ENCODE peak calls at places on chromosomes 6 and 20, in four cellular contexts. One of them, this sample, is unnamed.
A peak's percentile ranks its signal among the peaks of the same experiment; 100 is the strongest.

GRCh38 chr20:7702141-7702540 is 238.1 kb downstream of the HAO1 start:
- DNase-seq in uterus: no peak
- DNase-seq in ovary: no peak
- DNase-seq in heart left ventricle: no peak
- DNase-seq in this sample: no peak

GRCh38 chr6:38801305-38801704 is 86.2 kb downstream of the DNAH8 start:
- DNase-seq in uterus: no peak
- DNase-seq in heart left ventricle: no peak
- DNase-seq in ovary: no peak
- DNase-seq in this sample: no peak

GRCh38 chr6:35096129-35096852 is 44.8 kb downstream of the TCP11 start:
- DNase-seq in heart left ventricle: no peak
- DNase-seq in uterus: no peak
- DNase-seq in ovary: no peak
- DNase-seq in this sample: no peak

GRCh38 chr20:25361287-25361683 is 29.4 kb downstream of the ABHD12 start:
- DNase-seq in ovary: no peak
- DNase-seq in uterus: no peak
- DNase-seq in heart left ventricle: no peak
- DNase-seq in this sample: no peak

GRCh38 chr6:51928320-51928719 is 159.1 kb downstream of the PKHD1 start:
- DNase-seq in ovary: no peak
- DNase-seq in uterus: no peak
- DNase-seq in heart left ventricle: no peak
- DNase-seq in this sample: no peak

GRCh38 chr6:42257614-42258013 is 40.0 kb upstream of the MRPS10 start:
- DNase-seq in uterus: no peak
- DNase-seq in ovary: no peak
- DNase-seq in heart left ventricle: no peak
- DNase-seq in this sample: no peak

GRCh38 chr6:18262812-18263560 is 1.3 kb downstream of the DEK start:
- DNase-seq in heart left ventricle: no peak
- DNase-seq in ovary: no peak
- DNase-seq in uterus: no peak
- DNase-seq in this sample: no peak

GRCh38 chr20:63151554-63152321 is 64.2 kb downstream of the YTHDF1 start:
- DNase-seq in heart left ventricle: peak; percentile 48
- DNase-seq in uterus: no peak
- DNase-seq in ovary: no peak
- DNase-seq in this sample: peak; percentile 35

GRCh38 chr20:58693226-58694006 is 816 bp downstream of the NPEPL1 start:
- DNase-seq in heart left ventricle: peak; percentile 76
- DNase-seq in ovary: peak; percentile 57
- DNase-seq in uterus: no peak
- DNase-seq in this sample: no peak

GRCh38 chr6:42911171-42912021 is 4.5 kb upstream of the PTCRA start:
- DNase-seq in heart left ventricle: no peak
- DNase-seq in ovary: no peak
- DNase-seq in uterus: no peak
- DNase-seq in this sample: no peak

GRCh38 chr6:32613475-32613874 is 23.7 kb upstream of the HLA-DQA1 start:
- DNase-seq in ovary: no peak
- DNase-seq in uterus: no peak
- DNase-seq in heart left ventricle: no peak
- DNase-seq in this sample: no peak

GRCh38 chr6:166955865-166956443 is 396 bp downstream of the RNASET2 start:
- DNase-seq in ovary: no peak
- DNase-seq in heart left ventricle: no peak
- DNase-seq in uterus: no peak
- DNase-seq in this sample: no peak

GRCh38 chr6:2990179-2990931 is 9.3 kb upstream of the NQO2 start:
- DNase-seq in ovary: no peak
- DNase-seq in heart left ventricle: no peak
- DNase-seq in uterus: no peak
- DNase-seq in this sample: peak; percentile 51

GRCh38 chr6:141685416-141685815 is 447.3 kb upstream of the GJE1 start:
- DNase-seq in heart left ventricle: no peak
- DNase-seq in uterus: no peak
- DNase-seq in ovary: no peak
- DNase-seq in this sample: no peak

GRCh38 chr6:138944412-138944811 is 43.6 kb downstream of the REPS1 start:
- DNase-seq in heart left ventricle: no peak
- DNase-seq in uterus: no peak
- DNase-seq in ovary: no peak
- DNase-seq in this sample: no peak

GRCh38 chr6:166050559-166050958 is 117.1 kb downstream of the TBXT start:
- DNase-seq in heart left ventricle: no peak
- DNase-seq in uterus: no peak
- DNase-seq in ovary: no peak
- DNase-seq in this sample: no peak

GRCh38 chr6:162056745-162057144 is 670.8 kb downstream of the PRKN start:
- DNase-seq in uterus: no peak
- DNase-seq in heart left ventricle: no peak
- DNase-seq in ovary: no peak
- DNase-seq in this sample: no peak

GRCh38 chr20:44560229-44560628 is 22.1 kb upstream of the PKIG start:
- DNase-seq in ovary: no peak
- DNase-seq in uterus: no peak
- DNase-seq in heart left ventricle: no peak
- DNase-seq in this sample: no peak

GRCh38 chr6:134092449-134092848 is 40.0 kb upstream of the SLC2A12 start:
- DNase-seq in heart left ventricle: no peak
- DNase-seq in uterus: no peak
- DNase-seq in ovary: no peak
- DNase-seq in this sample: no peak

GRCh38 chr6:163417595-163417994 is 3.1 kb downstream of the QKI start:
- DNase-seq in heart left ventricle: no peak
- DNase-seq in uterus: no peak
- DNase-seq in ovary: no peak
- DNase-seq in this sample: no peak

GRCh38 chr6:117371492-117371891 is 54.2 kb downstream of the ROS1 start:
- DNase-seq in ovary: no peak
- DNase-seq in uterus: no peak
- DNase-seq in heart left ventricle: no peak
- DNase-seq in this sample: no peak

GRCh38 chr6:149563203-149563927 is 2.8 kb upstream of the GINM1 start:
- DNase-seq in heart left ventricle: no peak
- DNase-seq in uterus: no peak
- DNase-seq in ovary: no peak
- DNase-seq in this sample: no peak

GRCh38 chr20:11324990-11325389 is 592.7 kb upstream of the BTBD3 start:
- DNase-seq in heart left ventricle: no peak
- DNase-seq in ovary: no peak
- DNase-seq in uterus: no peak
- DNase-seq in this sample: no peak

GRCh38 chr6:4102687-4103244 is 23.8 kb upstream of the FAM217A start:
- DNase-seq in ovary: no peak
- DNase-seq in heart left ventricle: no peak
- DNase-seq in uterus: no peak
- DNase-seq in this sample: no peak

GRCh38 chr20:54228841-54229240 is 21.0 kb downstream of the PFDN4 start:
- DNase-seq in uterus: no peak
- DNase-seq in ovary: no peak
- DNase-seq in heart left ventricle: no peak
- DNase-seq in this sample: no peak

GRCh38 chr6:102619585-102619984 is 1226.1 kb downstream of the GRIK2 start:
- DNase-seq in ovary: no peak
- DNase-seq in heart left ventricle: no peak
- DNase-seq in uterus: no peak
- DNase-seq in this sample: no peak

GRCh38 chr6:27161946-27162603 is 85.4 kb upstream of the PRSS16 start:
- DNase-seq in uterus: no peak
- DNase-seq in heart left ventricle: no peak
- DNase-seq in ovary: peak; percentile 52
- DNase-seq in this sample: no peak

GRCh38 chr6:139508023-139508422 is 133.6 kb upstream of the CITED2 start:
- DNase-seq in heart left ventricle: no peak
- DNase-seq in ovary: no peak
- DNase-seq in uterus: no peak
- DNase-seq in this sample: no peak

GRCh38 chr6:149451361-149452061 is 33.3 kb downstream of the ZC3H12D start:
- DNase-seq in heart left ventricle: no peak
- DNase-seq in uterus: no peak
- DNase-seq in ovary: peak; percentile 39
- DNase-seq in this sample: no peak

GRCh38 chr20:62449951-62450815 is 22.8 kb upstream of the RBBP8NL start:
- DNase-seq in ovary: no peak
- DNase-seq in uterus: no peak
- DNase-seq in heart left ventricle: no peak
- DNase-seq in this sample: no peak

GRCh38 chr6:52221302-52221701 is 23.0 kb downstream of the IL17F start:
- DNase-seq in uterus: no peak
- DNase-seq in ovary: no peak
- DNase-seq in heart left ventricle: no peak
- DNase-seq in this sample: no peak

GRCh38 chr6:35737413-35738211 is 780 bp downstream of the ARMC12 start:
- DNase-seq in uterus: no peak
- DNase-seq in heart left ventricle: no peak
- DNase-seq in ovary: no peak
- DNase-seq in this sample: no peak

GRCh38 chr6:109059591-109060021 is 35.0 kb downstream of the SESN1 start:
- DNase-seq in uterus: no peak
- DNase-seq in heart left ventricle: no peak
- DNase-seq in ovary: no peak
- DNase-seq in this sample: no peak

GRCh38 chr6:150857062-150857905 is 8.2 kb upstream of the MTHFD1L start:
- DNase-seq in ovary: no peak
- DNase-seq in heart left ventricle: no peak
- DNase-seq in uterus: no peak
- DNase-seq in this sample: no peak

GRCh38 chr6:136921936-136922679 is at the start of gene SLC35D3:
- DNase-seq in uterus: no peak
- DNase-seq in ovary: no peak
- DNase-seq in heart left ventricle: no peak
- DNase-seq in this sample: no peak

GRCh38 chr6:146351018-146351417 is 192.6 kb upstream of the RAB32 start:
- DNase-seq in uterus: no peak
- DNase-seq in heart left ventricle: no peak
- DNase-seq in ovary: no peak
- DNase-seq in this sample: no peak

DNA sequence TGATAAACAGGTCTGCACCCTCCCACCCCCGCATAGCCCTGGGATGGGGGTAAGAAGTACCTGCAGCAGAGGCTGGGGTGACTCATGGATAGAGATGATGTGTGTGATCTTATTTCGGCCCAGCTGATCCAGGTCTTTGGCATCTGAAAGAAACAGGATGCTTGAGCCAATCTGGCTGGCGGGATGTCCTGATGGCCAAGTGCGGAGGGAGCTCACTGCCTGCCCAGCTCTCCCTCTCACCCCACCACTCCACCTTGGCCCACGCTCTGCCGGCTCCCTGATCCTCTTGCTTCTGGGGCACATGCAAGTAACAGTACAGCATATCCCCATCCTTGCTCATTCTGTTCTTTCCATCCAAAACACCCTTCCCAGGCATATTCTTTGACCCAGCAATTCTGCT is 3.3 kb downstream of the DUSP15 start:
- DNase-seq in ovary: no peak
- DNase-seq in uterus: no peak
- DNase-seq in heart left ventricle: no peak
- DNase-seq in this sample: no peak
- TF ChIP-seq POLR2A in ovary: no peak
- TF ChIP-seq POLR2A in uterus: no peak
- TF ChIP-seq POLR2A in heart left ventricle: no peak
- TF ChIP-seq POLR2A in this sample: no peak

DNA sequence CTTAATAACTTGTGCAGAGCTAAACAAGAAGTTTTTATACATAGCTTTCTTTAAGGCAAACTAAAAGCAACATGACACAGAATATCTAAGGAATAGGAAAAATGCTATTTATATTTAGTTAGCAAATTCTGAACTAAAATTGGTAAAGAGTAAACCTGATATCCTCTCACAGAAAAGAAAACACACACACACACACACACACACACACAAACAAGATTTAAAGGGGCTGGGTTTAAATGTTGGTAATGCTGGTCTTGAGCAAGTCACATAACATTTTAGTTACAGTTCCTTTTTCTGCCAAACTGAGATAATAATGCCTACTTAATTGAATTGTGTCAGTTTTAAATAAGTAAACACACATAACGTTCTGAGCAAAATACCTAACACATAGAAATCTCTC is 1.6 kb downstream of the TRDN start:
- DNase-seq in ovary: no peak
- DNase-seq in uterus: no peak
- DNase-seq in heart left ventricle: no peak
- DNase-seq in this sample: no peak
- H3K4me1 ChIP-seq in ovary: no peaks in the 10 kb centered on the region
- H3K4me1 ChIP-seq in uterus: no peaks in the 10 kb centered on the region
- H3K4me1 ChIP-seq in heart left ventricle: peaks cover 11% of the 10 kb centered on the region
- H3K4me1 ChIP-seq in this sample: no peaks in the 10 kb centered on the region

GRCh38 chr6:28543671-28544131 is 18.0 kb downstream of the GPX5 start:
- DNase-seq in heart left ventricle: no peak
- DNase-seq in uterus: peak; percentile 29
- DNase-seq in ovary: no peak
- DNase-seq in this sample: no peak
- H3K4me3 ChIP-seq in heart left ventricle: no peak overlapping the region
- H3K4me3 ChIP-seq in uterus: peak overlapping the region; percentile 14
- H3K4me3 ChIP-seq in ovary: peak overlapping the region; percentile 15
- H3K4me3 ChIP-seq in this sample: no peak overlapping the region

DNA sequence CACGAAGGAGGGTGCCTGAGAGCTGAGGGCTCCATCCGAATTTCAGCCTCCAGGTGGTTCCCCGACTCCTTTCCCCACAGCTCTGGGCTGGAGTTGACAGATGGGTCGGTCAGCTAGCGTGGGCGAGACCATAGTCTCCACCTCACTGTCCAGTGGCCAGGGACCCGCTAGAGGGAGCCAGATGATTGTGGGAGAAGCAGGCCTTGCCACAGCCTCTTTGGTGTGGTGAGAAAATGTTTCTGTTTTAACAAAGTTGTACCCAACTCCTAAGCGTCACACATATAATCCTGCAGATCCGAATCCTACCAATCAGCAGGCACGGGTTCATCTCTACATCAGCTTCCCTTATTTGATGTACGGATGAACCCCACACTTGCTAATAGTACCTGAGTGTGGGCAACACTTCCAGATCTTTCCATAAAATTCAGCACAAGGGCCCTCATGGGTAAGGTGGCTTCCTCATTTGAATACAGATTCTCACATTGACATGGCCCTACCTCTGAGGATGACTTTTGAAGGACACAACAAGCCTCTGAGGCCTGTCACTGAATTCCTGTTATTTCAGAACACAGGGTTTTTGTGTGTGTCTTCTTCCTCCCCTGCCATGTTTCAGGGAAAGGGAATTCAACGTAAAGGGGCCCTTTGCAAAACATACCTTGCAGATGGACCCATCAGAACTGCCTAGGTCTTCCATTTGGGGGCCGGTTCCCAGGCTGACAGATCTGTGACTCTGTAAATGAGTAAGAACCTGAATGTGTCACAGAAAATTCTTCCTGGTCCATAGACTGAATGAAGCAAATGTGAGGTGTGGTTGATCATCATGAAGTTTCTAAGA is 103.2 kb upstream of the DUSP22 start:
- DNase-seq in uterus: peak; percentile 83
- DNase-seq in ovary: peak; percentile 73
- DNase-seq in heart left ventricle: peak; percentile 91
- DNase-seq in this sample: peak; percentile 85
- TF ChIP-seq POLR2A in uterus: no peak
- TF ChIP-seq POLR2A in ovary: peak; percentile 10
- TF ChIP-seq POLR2A in heart left ventricle: no peak
- TF ChIP-seq POLR2A in this sample: no peak

This sample was measured in right lobe of liver.